ENCODE peak calls at places on chromosomes 3 and 15, in eight cellular contexts. H, R, D, M, L, O, Z and K are unnamed samples.

GRCh38 chr3:78825858-78826215 is 942.0 kb downstream of the ROBO1 start:
- DNase-seq in M (no peak), R (no peak), O (no peak), H (no peak), Z (no peak), L (no peak), D (no peak), K (no peak)

GRCh38 chr15:93034512-93034911 is 54.5 kb downstream of the RGMA start:
- DNase-seq in Z (no peak), O (no peak), D (no peak), R (no peak), H (no peak), M (no peak), L (no peak), K (no peak)

GRCh38 chr3:16849240-16849639 is 35.5 kb upstream of the PLCL2 start:
- DNase-seq in L (no peak), Z (peak), R (peak), M (peak), O (no peak), H (no peak), D (no peak), K (no peak)

GRCh38 chr15:49331951-49332350 is 91.1 kb upstream of the FGF7 start:
- DNase-seq in H (no peak), D (no peak), L (no peak), M (no peak), O (no peak), Z (no peak), R (no peak), K (no peak)

GRCh38 chr3:129690406-129690805 is 83.9 kb upstream of the PLXND1 start:
- DNase-seq in R (no peak), O (no peak), M (peak), D (peak), H (peak), Z (peak), L (peak), K (no peak)

GRCh38 chr3:111027868-111028267 is 43.7 kb upstream of the NECTIN3 start:
- DNase-seq in D (no peak), Z (no peak), O (no peak), R (no peak), L (no peak), H (no peak), M (no peak), K (no peak)

GRCh38 chr3:71498543-71498942 is 85.0 kb downstream of the FOXP1 start:
- DNase-seq in M (no peak), D (no peak), R (no peak), H (no peak), Z (no peak), O (no peak), L (no peak), K (no peak)

GRCh38 chr15:73127302-73127936 is 75.2 kb downstream of the NEO1 start:
- DNase-seq in R (no peak), D (peak), Z (peak), H (no peak), M (no peak), O (no peak), L (peak), K (no peak)

GRCh38 chr15:33066584-33066983 is 127.9 kb downstream of the FMN1 start:
- DNase-seq in M (no peak), Z (no peak), L (no peak), R (peak), O (no peak), H (no peak), D (no peak), K (no peak)

GRCh38 chr3:65995030-65995429 is 43.7 kb downstream of the MAGI1 start:
- DNase-seq in L (no peak), R (no peak), D (no peak), Z (no peak), M (no peak), O (no peak), H (no peak), K (no peak)

GRCh38 chr3:59143447-59143846 is 93.6 kb upstream of the CFAP20DC start:
- DNase-seq in L (peak), H (no peak), R (no peak), Z (no peak), D (no peak), M (no peak), O (no peak), K (no peak)

GRCh38 chr3:65669163-65669875 is 369.4 kb downstream of the MAGI1 start:
- DNase-seq in Z (no peak), H (peak), M (no peak), R (no peak), D (no peak), L (no peak), O (no peak), K (no peak)

GRCh38 chr3:27488821-27489220 is 4.6 kb upstream of the SLC4A7 start:
- DNase-seq in Z (no peak), M (no peak), L (no peak), O (no peak), H (no peak), D (no peak), R (no peak), K (no peak)

GRCh38 chr15:71715914-71716313 is 94.4 kb upstream of the NR2E3 start:
- DNase-seq in H (no peak), M (no peak), D (no peak), O (no peak), Z (no peak), L (no peak), R (no peak), K (no peak)

GRCh38 chr3:146532406-146532805 is 12.0 kb downstream of the PLSCR1 start:
- DNase-seq in Z (no peak), H (no peak), O (no peak), D (no peak), R (no peak), L (no peak), M (no peak), K (no peak)

GRCh38 chr3:151440940-151441339 is 19.9 kb downstream of the IGSF10 start:
- DNase-seq in L (no peak), R (no peak), Z (no peak), M (no peak), D (no peak), O (no peak), H (no peak), K (no peak)

GRCh38 chr3:140910860-140911259 is 30.8 kb upstream of the SLC25A36 start:
- DNase-seq in Z (no peak), R (no peak), H (no peak), O (no peak), D (peak), M (no peak), L (peak), K (no peak)

GRCh38 chr3:35524851-35525250 is 114.5 kb upstream of the ARPP21 start:
- DNase-seq in L (peak), M (no peak), Z (no peak), H (no peak), R (no peak), D (no peak), O (no peak), K (no peak)

GRCh38 chr3:65619391-65620298 is 419.1 kb downstream of the MAGI1 start:
- DNase-seq in D (no peak), O (no peak), H (peak), R (no peak), Z (no peak), L (no peak), M (no peak), K (no peak)

GRCh38 chr3:197692641-197693040 is 44.1 kb downstream of the RUBCN start:
- DNase-seq in M (no peak), H (no peak), D (no peak), R (no peak), Z (no peak), O (no peak), L (no peak), K (no peak)

GRCh38 chr15:69990566-69991391 is 106.9 kb downstream of the TLE3 start:
- DNase-seq in Z (no peak), L (no peak), M (no peak), R (no peak), H (no peak), D (no peak), O (no peak), K (peak)

GRCh38 chr15:32683906-32684584 is 33.8 kb upstream of the GREM1 start:
- DNase-seq in Z (no peak), M (no peak), D (no peak), R (no peak), O (no peak), H (peak), L (peak), K (no peak)

GRCh38 chr3:87495946-87496345 is 219.6 kb upstream of the POU1F1 start:
- DNase-seq in O (no peak), D (no peak), M (no peak), H (no peak), R (no peak), L (no peak), Z (no peak), K (no peak)

GRCh38 chr3:56238299-56238698 is 230.0 kb downstream of the ERC2 start:
- DNase-seq in H (no peak), M (no peak), D (peak), O (no peak), L (no peak), R (no peak), Z (no peak), K (no peak)

GRCh38 chr3:77467702-77468407 is 428.0 kb downstream of the ROBO2 start:
- DNase-seq in R (no peak), Z (no peak), H (no peak), O (no peak), L (no peak), D (no peak), M (no peak), K (no peak)

GRCh38 chr15:29114277-29115092 is 155.1 kb downstream of the NSMCE3 start:
- DNase-seq in D (no peak), M (peak), H (no peak), O (no peak), L (no peak), R (no peak), Z (no peak), K (no peak)

GRCh38 chr15:77528290-77528967 is 104.3 kb downstream of the LINGO1 start:
- DNase-seq in D (no peak), L (no peak), H (no peak), Z (no peak), O (no peak), M (no peak), R (no peak), K (no peak)

GRCh38 chr15:48475600-48476395 is 144.6 kb downstream of the DUT start:
- DNase-seq in R (no peak), O (no peak), H (no peak), D (no peak), M (no peak), Z (no peak), L (no peak), K (no peak)

GRCh38 chr3:36843065-36844051 is 79.0 kb upstream of the DCLK3 start:
- DNase-seq in D (peak), M (peak), O (no peak), R (no peak), L (peak), Z (peak), H (no peak), K (no peak)

GRCh38 chr3:15258720-15259119 is 52.7 kb downstream of the CAPN7 start:
- DNase-seq in H (no peak), O (no peak), Z (no peak), D (no peak), L (no peak), R (no peak), M (no peak), K (no peak)

GRCh38 chr3:142337994-142338393 is 109.8 kb downstream of the XRN1 start:
- DNase-seq in D (no peak), L (no peak), M (no peak), O (no peak), Z (no peak), H (no peak), R (no peak), K (no peak)

GRCh38 chr3:175149675-175150074 is 290.5 kb downstream of the NAALADL2 start:
- DNase-seq in H (no peak), L (no peak), M (no peak), O (no peak), R (peak), Z (peak), D (no peak), K (no peak)
- TF ChIP-seq CTCF in H (no peak), L (no peak), M (no peak), O (no peak), R (no peak), Z (no peak), D (no peak), K (no peak)

DNA sequence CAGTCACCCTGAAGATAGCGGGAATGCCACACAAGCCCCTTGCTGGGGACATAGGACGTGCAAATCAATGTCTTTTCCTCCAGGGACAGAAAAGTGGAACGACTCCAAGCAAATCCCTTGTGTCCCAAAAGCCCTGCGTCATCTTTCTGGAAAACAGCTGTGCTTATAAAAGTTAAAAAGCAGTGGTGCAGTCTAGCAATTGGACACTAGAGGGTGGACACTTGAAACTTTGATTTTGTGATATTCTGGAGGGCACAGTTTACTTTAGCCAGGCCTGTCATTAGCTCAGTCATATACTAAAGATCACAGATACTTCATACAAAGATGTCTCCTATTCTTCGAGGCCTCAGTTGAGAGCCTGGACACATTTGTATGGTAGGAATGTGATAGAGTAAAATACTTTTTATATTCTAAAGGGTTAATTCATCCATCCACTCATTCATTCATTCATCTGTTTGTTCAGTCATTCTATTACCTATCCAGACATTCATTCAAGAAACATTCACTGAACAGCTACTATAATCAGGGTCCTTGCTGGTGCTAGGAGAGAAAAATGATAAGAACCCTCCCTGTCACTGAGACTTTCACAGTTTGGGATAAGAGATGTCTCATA is 63.8 kb upstream of the ANKRD34C start:
- DNase-seq in M (no peak), R (no peak), O (no peak), D (no peak), Z (no peak), L (peak), H (no peak), K (no peak)
- TF ChIP-seq CTCF in M (no peak), R (no peak), O (no peak), D (peak), Z (peak), L (no peak), H (peak), K (no peak)

DNA sequence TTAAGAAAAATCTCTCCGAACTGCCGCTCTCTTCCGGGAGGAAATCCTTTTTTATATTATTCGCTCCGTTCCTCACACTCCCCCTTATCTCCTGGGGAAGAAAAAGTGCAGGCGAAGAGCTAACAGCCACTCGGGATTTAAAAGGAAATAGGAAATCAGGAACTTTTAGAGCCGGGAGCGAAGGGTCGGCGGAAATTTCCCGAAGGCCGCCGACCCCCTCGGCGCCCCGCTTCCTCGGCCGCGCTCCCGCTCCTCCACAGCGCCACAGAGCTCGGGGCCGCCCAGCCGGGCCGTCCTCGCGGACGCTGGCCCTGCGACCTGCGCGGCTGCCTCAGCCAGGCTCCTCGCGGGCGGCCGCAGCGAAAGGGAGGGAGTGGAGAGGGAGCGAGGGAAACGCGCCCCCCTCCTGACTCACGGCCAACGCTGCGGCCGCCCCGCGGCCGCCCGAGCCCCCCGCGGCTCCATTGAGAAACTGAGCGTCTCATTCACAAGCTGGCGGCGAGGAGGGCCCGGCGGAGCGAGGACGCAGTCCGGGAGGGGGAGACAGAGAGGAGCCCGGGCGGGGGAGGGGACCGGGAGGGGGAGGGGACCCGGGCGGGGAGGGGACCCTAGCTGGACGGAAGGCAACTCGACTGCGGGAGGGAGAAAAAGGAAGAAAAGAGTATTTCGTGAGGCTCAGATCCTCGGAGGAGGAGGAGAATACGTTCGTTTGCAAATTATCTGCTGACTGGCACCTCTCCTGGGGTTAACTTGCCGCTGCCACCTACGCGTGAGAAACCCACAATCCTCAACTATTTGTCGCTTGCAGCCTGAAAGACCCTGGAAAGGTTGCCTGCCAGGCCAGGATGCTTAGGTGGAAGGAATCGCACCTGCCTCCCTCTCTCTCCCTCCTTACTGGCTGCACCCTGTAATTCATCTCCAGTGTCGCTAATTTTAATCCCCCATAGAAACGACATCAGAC is at the start of gene PTPN9:
- DNase-seq in L (peak), R (peak), O (no peak), M (peak), H (peak), D (peak), Z (peak), K (no peak)
- TF ChIP-seq CTCF in L (peak), R (peak), O (no peak), M (peak), H (peak), D (peak), Z (peak), K (no peak)

GRCh38 chr15:57284535-57284934 is 91.8 kb upstream of the CGNL1 start:
- DNase-seq in O (no peak), R (no peak), Z (no peak), H (no peak), D (no peak), L (no peak), M (no peak), K (no peak)
- TF ChIP-seq CTCF in O (no peak), R (no peak), Z (no peak), H (no peak), D (no peak), L (no peak), M (no peak), K (no peak)

GRCh38 chr3:68861521-68861920 is 70.8 kb downstream of the TAFA4 start:
- DNase-seq in D (no peak), R (no peak), H (no peak), Z (no peak), M (no peak), O (no peak), L (no peak), K (no peak)

GRCh38 chr3:68866157-68866556 is 66.2 kb downstream of the TAFA4 start:
- DNase-seq in M (no peak), Z (no peak), R (no peak), O (no peak), D (no peak), L (no peak), H (no peak), K (no peak)
- TF ChIP-seq CTCF in M (no peak), Z (peak), R (no peak), O (no peak), D (peak), L (no peak), H (no peak), K (peak)

GRCh38 chr15:99371180-99372103 is 120.2 kb downstream of the LRRC28 start:
- DNase-seq in H (no peak), D (no peak), Z (peak), R (no peak), O (no peak), L (no peak), M (no peak), K (no peak)
- TF ChIP-seq CTCF in H (no peak), D (no peak), Z (peak), R (no peak), O (no peak), L (peak), M (no peak), K (peak)

GRCh38 chr15:75925440-75925839 is 21.8 kb downstream of the FBXO22 start:
- DNase-seq in D (no peak), O (no peak), M (no peak), H (no peak), Z (no peak), L (no peak), R (no peak), K (no peak)

GRCh38 chr15:75921732-75922703 is 18.3 kb downstream of the FBXO22 start:
- DNase-seq in O (no peak), D (no peak), M (no peak), H (no peak), Z (no peak), L (peak), R (peak), K (no peak)

GRCh38 chr15:75924576-75924975 is 20.9 kb downstream of the FBXO22 start:
- DNase-seq in H (no peak), R (no peak), M (no peak), L (no peak), Z (no peak), D (no peak), O (no peak), K (no peak)

GRCh38 chr15:75920079-75920478 is 16.4 kb downstream of the FBXO22 start:
- DNase-seq in H (no peak), O (no peak), L (no peak), D (no peak), M (no peak), Z (no peak), R (no peak), K (no peak)

DNA sequence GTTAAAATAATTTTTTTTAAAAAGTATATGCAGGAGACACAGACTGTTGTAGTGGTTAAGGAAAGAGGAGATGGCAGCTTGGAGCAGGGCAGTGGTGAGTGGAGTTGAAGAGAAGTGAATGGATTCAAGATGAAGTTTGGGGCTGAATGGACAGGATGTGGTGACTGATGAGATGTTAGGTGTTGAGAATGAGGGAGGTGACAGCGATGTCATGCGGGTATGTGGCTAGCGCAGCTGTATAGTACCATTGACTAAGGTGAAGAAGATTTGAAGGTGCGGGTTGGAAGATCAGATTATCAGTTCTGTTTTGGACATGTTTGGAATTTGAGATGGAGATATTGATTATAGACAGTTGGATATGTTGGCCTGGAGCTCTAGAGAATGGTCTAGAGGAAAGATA is 20.1 kb downstream of the FBXO22 start:
- DNase-seq in O (no peak), D (no peak), M (no peak), Z (no peak), R (no peak), H (no peak), L (no peak), K (no peak)
- TF ChIP-seq CTCF in O (no peak), D (no peak), M (no peak), Z (no peak), R (no peak), H (no peak), L (no peak), K (no peak)

GRCh38 chr3:2154596-2154995 is 55.9 kb downstream of the CNTN4 start:
- DNase-seq in O (no peak), L (no peak), R (no peak), Z (no peak), D (no peak), H (no peak), M (no peak), K (no peak)

GRCh38 chr3:2153047-2153446 is 54.4 kb downstream of the CNTN4 start:
- DNase-seq in O (no peak), M (no peak), L (no peak), H (no peak), R (no peak), Z (no peak), D (no peak), K (no peak)

GRCh38 chr3:2158828-2159227 is 60.2 kb downstream of the CNTN4 start:
- DNase-seq in O (no peak), D (no peak), M (no peak), Z (no peak), L (no peak), H (no peak), R (no peak), K (no peak)

GRCh38 chr3:2150576-2150975 is 51.9 kb downstream of the CNTN4 start:
- DNase-seq in M (no peak), R (no peak), H (no peak), L (no peak), O (no peak), D (no peak), Z (no peak), K (no peak)

GRCh38 chr3:2156244-2156847 is 57.7 kb downstream of the CNTN4 start:
- DNase-seq in R (peak), M (no peak), Z (peak), H (no peak), O (no peak), D (peak), L (peak), K (no peak)
- TF ChIP-seq CTCF in R (peak), M (peak), Z (peak), H (no peak), O (no peak), D (peak), L (peak), K (peak)